ENCODE peak calls at places on chromosomes 16 and 17, in ten cellular contexts. One of them, this sample, is unnamed.

GRCh38 chr17:45022288-45022648 is 29.2 kb downstream of the DCAKD start:
- DNase-seq in fibroblast of lung: no peak
- DNase-seq in cardiac muscle cell: no peak
- DNase-seq in breast epithelium: no peak
- DNase-seq in uterus: no peak
- DNase-seq in Peyer's patch: no peak
- DNase-seq in adrenal gland: no peak
- DNase-seq in lower lobe of right lung: no peak
- DNase-seq in CD4-positive, CD25-positive, alpha-beta regulatory T cell: no peak
- DNase-seq in naive thymus-derived CD4-positive, alpha-beta T cell: no peak
- DNase-seq in this sample: no peak

GRCh38 chr17:19331553-19332245 is 30.8 kb downstream of the B9D1 start:
- DNase-seq in fibroblast of lung: no peak
- DNase-seq in cardiac muscle cell: no peak
- DNase-seq in breast epithelium: no peak
- DNase-seq in uterus: no peak
- DNase-seq in Peyer's patch: no peak
- DNase-seq in adrenal gland: peak; percentile 43
- DNase-seq in lower lobe of right lung: no peak
- DNase-seq in CD4-positive, CD25-positive, alpha-beta regulatory T cell: no peak
- DNase-seq in naive thymus-derived CD4-positive, alpha-beta T cell: no peak
- DNase-seq in this sample: no peak

GRCh38 chr16:1245452-1246005 is 5.0 kb downstream of the TPSAB1 start:
- DNase-seq in fibroblast of lung: no peak
- DNase-seq in cardiac muscle cell: no peak
- DNase-seq in breast epithelium: no peak
- DNase-seq in uterus: no peak
- DNase-seq in Peyer's patch: no peak
- DNase-seq in adrenal gland: no peak
- DNase-seq in lower lobe of right lung: no peak
- DNase-seq in CD4-positive, CD25-positive, alpha-beta regulatory T cell: no peak
- DNase-seq in naive thymus-derived CD4-positive, alpha-beta T cell: no peak
- DNase-seq in this sample: no peak

GRCh38 chr17:12664894-12665262 is 812 bp upstream of the MYOCD start:
- DNase-seq in fibroblast of lung: no peak
- DNase-seq in cardiac muscle cell: no peak
- DNase-seq in breast epithelium: no peak
- DNase-seq in uterus: no peak
- DNase-seq in Peyer's patch: no peak
- DNase-seq in adrenal gland: no peak
- DNase-seq in lower lobe of right lung: no peak
- DNase-seq in CD4-positive, CD25-positive, alpha-beta regulatory T cell: no peak
- DNase-seq in naive thymus-derived CD4-positive, alpha-beta T cell: no peak
- DNase-seq in this sample: no peak

GRCh38 chr16:88116121-88116900 is 165.1 kb downstream of the BANP start:
- DNase-seq in fibroblast of lung: peak; percentile 85
- DNase-seq in cardiac muscle cell: peak; percentile 69
- DNase-seq in breast epithelium: no peak
- DNase-seq in uterus: no peak
- DNase-seq in Peyer's patch: no peak
- DNase-seq in adrenal gland: no peak
- DNase-seq in lower lobe of right lung: no peak
- DNase-seq in CD4-positive, CD25-positive, alpha-beta regulatory T cell: no peak
- DNase-seq in naive thymus-derived CD4-positive, alpha-beta T cell: no peak
- DNase-seq in this sample: no peak

GRCh38 chr17:42181851-42182207 is 887 bp upstream of the KCNH4 start:
- DNase-seq in fibroblast of lung: no peak
- DNase-seq in cardiac muscle cell: no peak
- DNase-seq in breast epithelium: no peak
- DNase-seq in uterus: no peak
- DNase-seq in Peyer's patch: no peak
- DNase-seq in adrenal gland: no peak
- DNase-seq in lower lobe of right lung: no peak
- DNase-seq in CD4-positive, CD25-positive, alpha-beta regulatory T cell: no peak
- DNase-seq in naive thymus-derived CD4-positive, alpha-beta T cell: no peak
- DNase-seq in this sample: no peak

GRCh38 chr16:84677017-84677803 is 22.6 kb upstream of the USP10 start:
- DNase-seq in fibroblast of lung: no peak
- DNase-seq in cardiac muscle cell: peak; percentile 21
- DNase-seq in breast epithelium: no peak
- DNase-seq in uterus: no peak
- DNase-seq in Peyer's patch: no peak
- DNase-seq in adrenal gland: no peak
- DNase-seq in lower lobe of right lung: no peak
- DNase-seq in CD4-positive, CD25-positive, alpha-beta regulatory T cell: no peak
- DNase-seq in naive thymus-derived CD4-positive, alpha-beta T cell: no peak
- DNase-seq in this sample: no peak

GRCh38 chr16:50752481-50753235 is 10.8 kb downstream of the CYLD start:
- DNase-seq in fibroblast of lung: no peak
- DNase-seq in cardiac muscle cell: no peak
- DNase-seq in breast epithelium: no peak
- DNase-seq in uterus: no peak
- DNase-seq in Peyer's patch: no peak
- DNase-seq in adrenal gland: no peak
- DNase-seq in lower lobe of right lung: no peak
- DNase-seq in CD4-positive, CD25-positive, alpha-beta regulatory T cell: no peak
- DNase-seq in naive thymus-derived CD4-positive, alpha-beta T cell: no peak
- DNase-seq in this sample: no peak

GRCh38 chr17:75404739-75405364 is 626 bp downstream of the GRB2 start:
- DNase-seq in fibroblast of lung: no peak
- DNase-seq in cardiac muscle cell: peak; percentile 20
- DNase-seq in breast epithelium: peak; percentile 55
- DNase-seq in uterus: peak; percentile 43
- DNase-seq in Peyer's patch: peak; percentile 43
- DNase-seq in adrenal gland: peak; percentile 78
- DNase-seq in lower lobe of right lung: no peak
- DNase-seq in CD4-positive, CD25-positive, alpha-beta regulatory T cell: peak; percentile 42
- DNase-seq in naive thymus-derived CD4-positive, alpha-beta T cell: peak; percentile 44
- DNase-seq in this sample: peak; percentile 40

GRCh38 chr17:67562036-67562435 is 155.7 kb upstream of the NOL11 start:
- DNase-seq in fibroblast of lung: no peak
- DNase-seq in cardiac muscle cell: no peak
- DNase-seq in breast epithelium: no peak
- DNase-seq in uterus: no peak
- DNase-seq in Peyer's patch: no peak
- DNase-seq in adrenal gland: peak; percentile 23
- DNase-seq in lower lobe of right lung: no peak
- DNase-seq in CD4-positive, CD25-positive, alpha-beta regulatory T cell: no peak
- DNase-seq in naive thymus-derived CD4-positive, alpha-beta T cell: no peak
- DNase-seq in this sample: no peak

GRCh38 chr16:21158208-21159110 is at the start of gene LDAF1:
- DNase-seq in fibroblast of lung: peak; percentile 68
- DNase-seq in cardiac muscle cell: peak; percentile 83
- DNase-seq in breast epithelium: peak; percentile 84
- DNase-seq in uterus: peak; percentile 80
- DNase-seq in Peyer's patch: peak; percentile 76
- DNase-seq in adrenal gland: peak; percentile 87
- DNase-seq in lower lobe of right lung: peak; percentile 91
- DNase-seq in CD4-positive, CD25-positive, alpha-beta regulatory T cell: peak; percentile 67
- DNase-seq in naive thymus-derived CD4-positive, alpha-beta T cell: peak; percentile 72
- DNase-seq in this sample: peak; percentile 68

GRCh38 chr16:28473714-28474265 is 1.7 kb upstream of the NPIPB7 start:
- DNase-seq in fibroblast of lung: no peak
- DNase-seq in cardiac muscle cell: peak; percentile 10
- DNase-seq in breast epithelium: no peak
- DNase-seq in uterus: no peak
- DNase-seq in Peyer's patch: no peak
- DNase-seq in adrenal gland: peak; percentile 25
- DNase-seq in lower lobe of right lung: no peak
- DNase-seq in CD4-positive, CD25-positive, alpha-beta regulatory T cell: no peak
- DNase-seq in naive thymus-derived CD4-positive, alpha-beta T cell: no peak
- DNase-seq in this sample: no peak

GRCh38 chr17:39104046-39104445 is 47.4 kb downstream of the PLXDC1 start:
- DNase-seq in fibroblast of lung: peak; percentile 79
- DNase-seq in cardiac muscle cell: peak; percentile 79
- DNase-seq in breast epithelium: no peak
- DNase-seq in uterus: no peak
- DNase-seq in Peyer's patch: no peak
- DNase-seq in adrenal gland: no peak
- DNase-seq in lower lobe of right lung: no peak
- DNase-seq in CD4-positive, CD25-positive, alpha-beta regulatory T cell: no peak
- DNase-seq in naive thymus-derived CD4-positive, alpha-beta T cell: no peak
- DNase-seq in this sample: no peak

GRCh38 chr17:59827721-59828477 is 64.8 kb downstream of the TUBD1 start:
- DNase-seq in fibroblast of lung: no peak
- DNase-seq in cardiac muscle cell: no peak
- DNase-seq in breast epithelium: no peak
- DNase-seq in uterus: no peak
- DNase-seq in Peyer's patch: no peak
- DNase-seq in adrenal gland: no peak
- DNase-seq in lower lobe of right lung: no peak
- DNase-seq in CD4-positive, CD25-positive, alpha-beta regulatory T cell: no peak
- DNase-seq in naive thymus-derived CD4-positive, alpha-beta T cell: no peak
- DNase-seq in this sample: no peak

GRCh38 chr17:59830007-59830630 is 62.6 kb downstream of the TUBD1 start:
- DNase-seq in fibroblast of lung: peak; percentile 53
- DNase-seq in cardiac muscle cell: peak; percentile 85
- DNase-seq in breast epithelium: no peak
- DNase-seq in uterus: no peak
- DNase-seq in Peyer's patch: no peak
- DNase-seq in adrenal gland: peak; percentile 53
- DNase-seq in lower lobe of right lung: no peak
- DNase-seq in CD4-positive, CD25-positive, alpha-beta regulatory T cell: no peak
- DNase-seq in naive thymus-derived CD4-positive, alpha-beta T cell: no peak
- DNase-seq in this sample: no peak

GRCh38 chr17:59826741-59827453 is 65.8 kb downstream of the TUBD1 start:
- DNase-seq in fibroblast of lung: no peak
- DNase-seq in cardiac muscle cell: no peak
- DNase-seq in breast epithelium: no peak
- DNase-seq in uterus: no peak
- DNase-seq in Peyer's patch: no peak
- DNase-seq in adrenal gland: no peak
- DNase-seq in lower lobe of right lung: no peak
- DNase-seq in CD4-positive, CD25-positive, alpha-beta regulatory T cell: no peak
- DNase-seq in naive thymus-derived CD4-positive, alpha-beta T cell: no peak
- DNase-seq in this sample: no peak

GRCh38 chr17:59829217-59830006 is 63.3 kb downstream of the TUBD1 start:
- DNase-seq in fibroblast of lung: peak; percentile 96
- DNase-seq in cardiac muscle cell: peak; percentile 98
- DNase-seq in breast epithelium: no peak
- DNase-seq in uterus: peak; percentile 60
- DNase-seq in Peyer's patch: no peak
- DNase-seq in adrenal gland: peak; percentile 53
- DNase-seq in lower lobe of right lung: no peak
- DNase-seq in CD4-positive, CD25-positive, alpha-beta regulatory T cell: peak; percentile 39
- DNase-seq in naive thymus-derived CD4-positive, alpha-beta T cell: no peak
- DNase-seq in this sample: no peak

GRCh38 chr17:59828478-59828760 is 64.3 kb downstream of the TUBD1 start:
- DNase-seq in fibroblast of lung: no peak
- DNase-seq in cardiac muscle cell: no peak
- DNase-seq in breast epithelium: no peak
- DNase-seq in uterus: no peak
- DNase-seq in Peyer's patch: no peak
- DNase-seq in adrenal gland: no peak
- DNase-seq in lower lobe of right lung: no peak
- DNase-seq in CD4-positive, CD25-positive, alpha-beta regulatory T cell: no peak
- DNase-seq in naive thymus-derived CD4-positive, alpha-beta T cell: no peak
- DNase-seq in this sample: no peak
- H3K4me3 ChIP-seq in fibroblast of lung: no peak overlapping the region
- H3K4me3 ChIP-seq in cardiac muscle cell: no peak overlapping the region
- H3K4me3 ChIP-seq in breast epithelium: no peak overlapping the region
- H3K4me3 ChIP-seq in uterus: no peak overlapping the region
- H3K4me3 ChIP-seq in Peyer's patch: no peak overlapping the region
- H3K4me3 ChIP-seq in adrenal gland: no peak overlapping the region
- H3K4me3 ChIP-seq in lower lobe of right lung: no peak overlapping the region
- H3K4me3 ChIP-seq in CD4-positive, CD25-positive, alpha-beta regulatory T cell: peak overlapping the region; percentile 86
- H3K4me3 ChIP-seq in naive thymus-derived CD4-positive, alpha-beta T cell: no peak overlapping the region
- H3K4me3 ChIP-seq in this sample: peak overlapping the region; percentile 50

GRCh38 chr16:57626420-57627170 is 1.8 kb upstream of the ADGRG1 start:
- DNase-seq in fibroblast of lung: no peak
- DNase-seq in cardiac muscle cell: no peak
- DNase-seq in breast epithelium: no peak
- DNase-seq in uterus: no peak
- DNase-seq in Peyer's patch: no peak
- DNase-seq in adrenal gland: no peak
- DNase-seq in lower lobe of right lung: no peak
- DNase-seq in CD4-positive, CD25-positive, alpha-beta regulatory T cell: no peak
- DNase-seq in naive thymus-derived CD4-positive, alpha-beta T cell: no peak
- DNase-seq in this sample: no peak
- H3K27ac ChIP-seq in fibroblast of lung: no peak overlapping the region
- H3K27ac ChIP-seq in cardiac muscle cell: no peak overlapping the region
- H3K27ac ChIP-seq in breast epithelium: peak overlapping the region; percentile 81
- H3K27ac ChIP-seq in uterus: peak overlapping the region; percentile 79
- H3K27ac ChIP-seq in Peyer's patch: no peak overlapping the region
- H3K27ac ChIP-seq in adrenal gland: no peak overlapping the region
- H3K27ac ChIP-seq in lower lobe of right lung: no peak overlapping the region
- H3K27ac ChIP-seq in CD4-positive, CD25-positive, alpha-beta regulatory T cell: no peak overlapping the region
- H3K27ac ChIP-seq in naive thymus-derived CD4-positive, alpha-beta T cell: no peak overlapping the region
- H3K27ac ChIP-seq in this sample: no peak overlapping the region

GRCh38 chr16:86772231-86772510 is 193.8 kb downstream of the FOXL1 start:
- DNase-seq in fibroblast of lung: no peak
- DNase-seq in cardiac muscle cell: no peak
- DNase-seq in breast epithelium: no peak
- DNase-seq in uterus: no peak
- DNase-seq in Peyer's patch: no peak
- DNase-seq in adrenal gland: no peak
- DNase-seq in lower lobe of right lung: no peak
- DNase-seq in CD4-positive, CD25-positive, alpha-beta regulatory T cell: no peak
- DNase-seq in naive thymus-derived CD4-positive, alpha-beta T cell: no peak
- DNase-seq in this sample: no peak
- H3K4me1 ChIP-seq in fibroblast of lung: peaks cover 3% of the 10 kb centered on the region
- H3K4me1 ChIP-seq in cardiac muscle cell: no peaks in the 10 kb centered on the region
- H3K4me1 ChIP-seq in breast epithelium: no peaks in the 10 kb centered on the region
- H3K4me1 ChIP-seq in uterus: no peaks in the 10 kb centered on the region
- H3K4me1 ChIP-seq in Peyer's patch: no peaks in the 10 kb centered on the region
- H3K4me1 ChIP-seq in adrenal gland: no peaks in the 10 kb centered on the region
- H3K4me1 ChIP-seq in lower lobe of right lung: no peaks in the 10 kb centered on the region
- H3K4me1 ChIP-seq in CD4-positive, CD25-positive, alpha-beta regulatory T cell: no peaks in the 10 kb centered on the region
- H3K4me1 ChIP-seq in naive thymus-derived CD4-positive, alpha-beta T cell: no peaks in the 10 kb centered on the region
- H3K4me1 ChIP-seq in this sample: no peaks in the 10 kb centered on the region

GRCh38 chr17:82862191-82862590 is 22.4 kb upstream of the ZNF750 start:
- DNase-seq in fibroblast of lung: no peak
- DNase-seq in cardiac muscle cell: no peak
- DNase-seq in breast epithelium: no peak
- DNase-seq in uterus: no peak
- DNase-seq in Peyer's patch: no peak
- DNase-seq in adrenal gland: no peak
- DNase-seq in lower lobe of right lung: no peak
- DNase-seq in CD4-positive, CD25-positive, alpha-beta regulatory T cell: no peak
- DNase-seq in naive thymus-derived CD4-positive, alpha-beta T cell: no peak
- DNase-seq in this sample: no peak

GRCh38 chr17:82861393-82861775 is 21.6 kb upstream of the ZNF750 start:
- DNase-seq in fibroblast of lung: no peak
- DNase-seq in cardiac muscle cell: no peak
- DNase-seq in breast epithelium: no peak
- DNase-seq in uterus: no peak
- DNase-seq in Peyer's patch: no peak
- DNase-seq in adrenal gland: no peak
- DNase-seq in lower lobe of right lung: no peak
- DNase-seq in CD4-positive, CD25-positive, alpha-beta regulatory T cell: no peak
- DNase-seq in naive thymus-derived CD4-positive, alpha-beta T cell: no peak
- DNase-seq in this sample: no peak

GRCh38 chr17:82859431-82860403 is 19.9 kb upstream of the ZNF750 start:
- DNase-seq in fibroblast of lung: no peak
- DNase-seq in cardiac muscle cell: peak; percentile 63
- DNase-seq in breast epithelium: no peak
- DNase-seq in uterus: peak; percentile 11
- DNase-seq in Peyer's patch: peak; percentile 53
- DNase-seq in adrenal gland: peak; percentile 93
- DNase-seq in lower lobe of right lung: peak; percentile 83
- DNase-seq in CD4-positive, CD25-positive, alpha-beta regulatory T cell: peak; percentile 23
- DNase-seq in naive thymus-derived CD4-positive, alpha-beta T cell: peak; percentile 53
- DNase-seq in this sample: peak; percentile 39

GRCh38 chr17:82860606-82861392 is 21.0 kb upstream of the ZNF750 start:
- DNase-seq in fibroblast of lung: no peak
- DNase-seq in cardiac muscle cell: no peak
- DNase-seq in breast epithelium: no peak
- DNase-seq in uterus: no peak
- DNase-seq in Peyer's patch: no peak
- DNase-seq in adrenal gland: no peak
- DNase-seq in lower lobe of right lung: peak; percentile 44
- DNase-seq in CD4-positive, CD25-positive, alpha-beta regulatory T cell: no peak
- DNase-seq in naive thymus-derived CD4-positive, alpha-beta T cell: no peak
- DNase-seq in this sample: no peak

GRCh38 chr17:82858376-82859126 is 18.7 kb upstream of the ZNF750 start:
- DNase-seq in fibroblast of lung: no peak
- DNase-seq in cardiac muscle cell: no peak
- DNase-seq in breast epithelium: no peak
- DNase-seq in uterus: no peak
- DNase-seq in Peyer's patch: no peak
- DNase-seq in adrenal gland: no peak
- DNase-seq in lower lobe of right lung: no peak
- DNase-seq in CD4-positive, CD25-positive, alpha-beta regulatory T cell: no peak
- DNase-seq in naive thymus-derived CD4-positive, alpha-beta T cell: no peak
- DNase-seq in this sample: peak; percentile 67
- H3K4me3 ChIP-seq in fibroblast of lung: no peak overlapping the region
- H3K4me3 ChIP-seq in cardiac muscle cell: no peak overlapping the region
- H3K4me3 ChIP-seq in breast epithelium: no peak overlapping the region
- H3K4me3 ChIP-seq in uterus: no peak overlapping the region
- H3K4me3 ChIP-seq in Peyer's patch: no peak overlapping the region
- H3K4me3 ChIP-seq in adrenal gland: no peak overlapping the region
- H3K4me3 ChIP-seq in lower lobe of right lung: no peak overlapping the region
- H3K4me3 ChIP-seq in CD4-positive, CD25-positive, alpha-beta regulatory T cell: no peak overlapping the region
- H3K4me3 ChIP-seq in naive thymus-derived CD4-positive, alpha-beta T cell: peak overlapping the region; percentile 30
- H3K4me3 ChIP-seq in this sample: no peak overlapping the region